ENCODE peak calls at places on chromosomes 12 and 14, in six cellular contexts. One of them, this sample, is unnamed.

GRCh38 chr14:59022144-59022543 is 166.3 kb upstream of the DAAM1 start:
- DNase-seq in stomach: no peak
- DNase-seq in NCI-H2227 treated with DMSO at 0.1 percent for 48 hours: no peak
- DNase-seq in breast epithelium: no peak
- DNase-seq in NCI-H69: peak; percentile 43
- DNase-seq in activated naive CD4-positive, alpha-beta T cell treated with Interleukin-2 at 50 U/mL for 16 hours: no peak
- DNase-seq in this sample: no peak

GRCh38 chr12:7158866-7159600 is 28.9 kb downstream of the CLSTN3 start:
- DNase-seq in stomach: no peak
- DNase-seq in NCI-H2227 treated with DMSO at 0.1 percent for 48 hours: no peak
- DNase-seq in breast epithelium: no peak
- DNase-seq in NCI-H69: peak; percentile 57
- DNase-seq in activated naive CD4-positive, alpha-beta T cell treated with Interleukin-2 at 50 U/mL for 16 hours: no peak
- DNase-seq in this sample: no peak

GRCh38 chr12:15074351-15074750 is 101.5 kb downstream of the PDE6H start:
- DNase-seq in stomach: no peak
- DNase-seq in NCI-H2227 treated with DMSO at 0.1 percent for 48 hours: no peak
- DNase-seq in breast epithelium: no peak
- DNase-seq in NCI-H69: no peak
- DNase-seq in activated naive CD4-positive, alpha-beta T cell treated with Interleukin-2 at 50 U/mL for 16 hours: no peak
- DNase-seq in this sample: no peak

GRCh38 chr12:52395761-52396434 is 10.2 kb downstream of the KRT82 start:
- DNase-seq in stomach: no peak
- DNase-seq in NCI-H2227 treated with DMSO at 0.1 percent for 48 hours: no peak
- DNase-seq in breast epithelium: no peak
- DNase-seq in NCI-H69: peak; percentile 72
- DNase-seq in activated naive CD4-positive, alpha-beta T cell treated with Interleukin-2 at 50 U/mL for 16 hours: no peak
- DNase-seq in this sample: peak; percentile 66

GRCh38 chr14:106872619-106873446 is 1346.5 kb downstream of the TMEM121 start:
- DNase-seq in stomach: peak; percentile 93
- DNase-seq in NCI-H2227 treated with DMSO at 0.1 percent for 48 hours: no peak
- DNase-seq in breast epithelium: peak; percentile 64
- DNase-seq in NCI-H69: peak; percentile 44
- DNase-seq in activated naive CD4-positive, alpha-beta T cell treated with Interleukin-2 at 50 U/mL for 16 hours: peak; percentile 90
- DNase-seq in this sample: no peak

GRCh38 chr12:124776126-124776513 is 87.5 kb downstream of the SCARB1 start:
- DNase-seq in stomach: no peak
- DNase-seq in NCI-H2227 treated with DMSO at 0.1 percent for 48 hours: no peak
- DNase-seq in breast epithelium: no peak
- DNase-seq in NCI-H69: no peak
- DNase-seq in activated naive CD4-positive, alpha-beta T cell treated with Interleukin-2 at 50 U/mL for 16 hours: no peak
- DNase-seq in this sample: no peak

GRCh38 chr12:41452838-41453237 is 264.7 kb downstream of the PDZRN4 start:
- DNase-seq in stomach: no peak
- DNase-seq in NCI-H2227 treated with DMSO at 0.1 percent for 48 hours: no peak
- DNase-seq in breast epithelium: no peak
- DNase-seq in NCI-H69: peak; percentile 3
- DNase-seq in activated naive CD4-positive, alpha-beta T cell treated with Interleukin-2 at 50 U/mL for 16 hours: no peak
- DNase-seq in this sample: no peak

GRCh38 chr12:81949721-81950120 is 190.6 kb upstream of the PPFIA2 start:
- DNase-seq in stomach: no peak
- DNase-seq in NCI-H2227 treated with DMSO at 0.1 percent for 48 hours: no peak
- DNase-seq in breast epithelium: no peak
- DNase-seq in NCI-H69: no peak
- DNase-seq in activated naive CD4-positive, alpha-beta T cell treated with Interleukin-2 at 50 U/mL for 16 hours: no peak
- DNase-seq in this sample: no peak

GRCh38 chr12:58487280-58488141 is 432.8 kb downstream of the LRIG3 start:
- DNase-seq in stomach: no peak
- DNase-seq in NCI-H2227 treated with DMSO at 0.1 percent for 48 hours: no peak
- DNase-seq in breast epithelium: no peak
- DNase-seq in NCI-H69: peak; percentile 90
- DNase-seq in activated naive CD4-positive, alpha-beta T cell treated with Interleukin-2 at 50 U/mL for 16 hours: no peak
- DNase-seq in this sample: no peak

GRCh38 chr14:51828017-51828797 is 32.2 kb upstream of the GNG2 start:
- DNase-seq in stomach: peak; percentile 34
- DNase-seq in NCI-H2227 treated with DMSO at 0.1 percent for 48 hours: no peak
- DNase-seq in breast epithelium: no peak
- DNase-seq in NCI-H69: peak; percentile 82
- DNase-seq in activated naive CD4-positive, alpha-beta T cell treated with Interleukin-2 at 50 U/mL for 16 hours: peak; percentile 73
- DNase-seq in this sample: no peak

GRCh38 chr12:114662512-114663177 is 21.3 kb downstream of the TBX3 start:
- DNase-seq in stomach: peak; percentile 88
- DNase-seq in NCI-H2227 treated with DMSO at 0.1 percent for 48 hours: peak; percentile 18
- DNase-seq in breast epithelium: peak; percentile 78
- DNase-seq in NCI-H69: peak; percentile 75
- DNase-seq in activated naive CD4-positive, alpha-beta T cell treated with Interleukin-2 at 50 U/mL for 16 hours: peak; percentile 61
- DNase-seq in this sample: no peak

GRCh38 chr12:95002754-95003153 is 743 bp downstream of the NDUFA12 start:
- DNase-seq in stomach: no peak
- DNase-seq in NCI-H2227 treated with DMSO at 0.1 percent for 48 hours: no peak
- DNase-seq in breast epithelium: no peak
- DNase-seq in NCI-H69: no peak
- DNase-seq in activated naive CD4-positive, alpha-beta T cell treated with Interleukin-2 at 50 U/mL for 16 hours: no peak
- DNase-seq in this sample: no peak

GRCh38 chr12:53820503-53820902 is 68.7 kb upstream of the CISTR start:
- DNase-seq in stomach: no peak
- DNase-seq in NCI-H2227 treated with DMSO at 0.1 percent for 48 hours: no peak
- DNase-seq in breast epithelium: no peak
- DNase-seq in NCI-H69: no peak
- DNase-seq in activated naive CD4-positive, alpha-beta T cell treated with Interleukin-2 at 50 U/mL for 16 hours: no peak
- DNase-seq in this sample: no peak

GRCh38 chr12:92297932-92298681 is 152.5 kb upstream of the BTG1 start:
- DNase-seq in stomach: no peak
- DNase-seq in NCI-H2227 treated with DMSO at 0.1 percent for 48 hours: no peak
- DNase-seq in breast epithelium: no peak
- DNase-seq in NCI-H69: no peak
- DNase-seq in activated naive CD4-positive, alpha-beta T cell treated with Interleukin-2 at 50 U/mL for 16 hours: no peak
- DNase-seq in this sample: no peak